ENCODE peak calls at places on chromosomes 7 and 10, in eight cellular contexts. E is stimulated activated CD8-positive, alpha-beta memory T cell treated with anti-CD3 and anti-CD28 coated beads, Interleukin-4, amount 100 ng/mL, for 1 hour; K is fibroblast of lung; C is activated CD4-positive, alpha-beta T cell treated with anti-CD3 and anti-CD28 coated beads, Interleukin-2, amount 10 ng/mL, durations not matched to agents 7 days and 5 days; X is A549; V is M059J; J is AG10803; H is stimulated activated naive CD4-positive, alpha-beta T cell treated with Interleukin-2 at 50 U/mL for 16 hours. O is an unnamed sample.

GRCh38 chr10:97923057-97923456 is 73.4 kb downstream of the GOLGA7B start:
- DNase-seq in E (no peak), K (no peak), C (no peak), X (no peak), V (no peak), J (no peak), H (no peak), O (no peak)

GRCh38 chr10:23530079-23530478 is 91.2 kb downstream of the OTUD1 start:
- DNase-seq in E (no peak), K (peak), C (no peak), X (peak), V (no peak), J (peak), H (no peak), O (no peak)

GRCh38 chr10:70308121-70309060 is 24.6 kb upstream of the NPFFR1 start:
- DNase-seq in E (no peak), K (no peak), C (no peak), X (no peak), V (no peak), J (no peak), H (no peak), O (no peak)

GRCh38 chr7:22001345-22002004 is 55.8 kb upstream of the CDCA7L start:
- DNase-seq in E (no peak), K (peak), C (peak), X (peak), V (peak), J (peak), H (no peak), O (peak)

GRCh38 chr7:405489-406211 is 114.0 kb downstream of the PDGFA start:
- DNase-seq in E (no peak), K (no peak), C (no peak), X (no peak), V (no peak), J (no peak), H (no peak), O (no peak)

GRCh38 chr10:54837479-54837878 is 36.4 kb upstream of the PCDH15 start:
- DNase-seq in E (no peak), K (no peak), C (no peak), X (no peak), V (no peak), J (no peak), H (no peak), O (no peak)

GRCh38 chr7:47392241-47392759 is 189.6 kb downstream of the TNS3 start:
- DNase-seq in E (no peak), K (peak), C (no peak), X (no peak), V (no peak), J (peak), H (no peak), O (no peak)

GRCh38 chr7:130491841-130492518 is at the start of gene MEST:
- DNase-seq in E (no peak), K (peak), C (no peak), X (no peak), V (peak), J (no peak), H (no peak), O (peak)

GRCh38 chr7:29859089-29859488 is 52.8 kb downstream of the WIPF3 start:
- DNase-seq in E (no peak), K (no peak), C (no peak), X (no peak), V (no peak), J (no peak), H (no peak), O (no peak)

GRCh38 chr7:27634892-27635538 is 27.7 kb downstream of the HIBADH start:
- DNase-seq in E (no peak), K (no peak), C (no peak), X (no peak), V (no peak), J (no peak), H (no peak), O (no peak)

GRCh38 chr7:107344799-107345198 is 125.1 kb upstream of the GPR22 start:
- DNase-seq in E (no peak), K (no peak), C (no peak), X (no peak), V (no peak), J (no peak), H (no peak), O (no peak)

O was measured in NCI-H2081.